ENCODE peak calls at places on chromosomes 11 and 22, in ten cellular contexts. O, B, X, Y, H, I, Z, L, D and U are unnamed samples.

GRCh38 chr11:111982019-111982464 is 43.2 kb upstream of the DLAT start:
- DNase-seq in X (peak; percentile 36), I (no peak), Z (peak; percentile 41), O (no peak), H (peak; percentile 87), D (no peak), L (no peak), B (peak; percentile 41), Y (peak; percentile 44), U (peak; percentile 74)

GRCh38 chr22:22386602-22387385 is 121.7 kb downstream of the ZNF280B start:
- DNase-seq in Y (no peak), O (no peak), I (no peak), Z (no peak), H (no peak), L (no peak), D (no peak), X (no peak), B (no peak), U (no peak)

GRCh38 chr22:42979606-42980005 is 35.3 kb downstream of the PACSIN2 start:
- DNase-seq in B (no peak), L (no peak), Y (no peak), X (no peak), Z (no peak), I (no peak), O (no peak), D (no peak), H (no peak), U (no peak)

GRCh38 chr22:32564170-32565001 is 89.8 kb downstream of the FBXO7 start:
- DNase-seq in X (peak; percentile 85), B (peak; percentile 61), I (no peak), O (no peak), Y (no peak), D (no peak), H (no peak), Z (no peak), L (no peak), U (no peak)

GRCh38 chr11:126111458-126112116 is 48.9 kb upstream of the CDON start:
- DNase-seq in Z (no peak), L (no peak), Y (peak; percentile 84), I (no peak), H (no peak), B (no peak), O (no peak), X (no peak), D (peak; percentile 67), U (no peak)

GRCh38 chr11:66936326-66936725 is 21.9 kb downstream of the PC start:
- DNase-seq in H (no peak), L (no peak), I (no peak), B (peak; percentile 89), X (peak; percentile 95), Y (no peak), Z (no peak), D (no peak), O (peak; percentile 94), U (no peak)

GRCh38 chr22:46967445-46968358 is 205.3 kb downstream of the TBC1D22A start:
- DNase-seq in H (no peak), B (no peak), I (no peak), Y (no peak), X (no peak), Z (no peak), L (no peak), O (no peak), D (no peak), U (no peak)

GRCh38 chr11:93822359-93822758 is 28.1 kb downstream of the VSTM5 start:
- DNase-seq in L (no peak), O (no peak), Z (no peak), D (no peak), I (no peak), H (no peak), B (peak; percentile 30), X (peak; percentile 4), Y (no peak), U (no peak)

GRCh38 chr11:26847977-26848376 is 126.1 kb upstream of the SLC5A12 start:
- DNase-seq in L (no peak), H (no peak), O (no peak), B (no peak), Z (no peak), Y (no peak), I (no peak), D (no peak), X (peak; percentile 39), U (no peak)

GRCh38 chr22:42769574-42770447 is 49.1 kb upstream of the A4GALT start:
- DNase-seq in D (peak; percentile 65), X (peak; percentile 79), L (peak; percentile 86), O (peak; percentile 40), Y (no peak), H (peak; percentile 61), B (peak; percentile 90), Z (peak; percentile 79), I (no peak), U (peak; percentile 91)

GRCh38 chr11:1830119-1830499 is 4.7 kb upstream of the SYT8 start:
- DNase-seq in Y (no peak), B (no peak), Z (no peak), H (no peak), O (no peak), L (no peak), I (no peak), D (no peak), X (no peak), U (no peak)

GRCh38 chr22:38239101-38239761 is 33.6 kb downstream of the TMEM184B start:
- DNase-seq in L (no peak), X (peak; percentile 98), O (peak; percentile 91), I (peak; percentile 67), D (no peak), H (peak; percentile 36), Y (no peak), Z (no peak), B (peak; percentile 85), U (no peak)

GRCh38 chr11:123069878-123070821 is 8.2 kb upstream of the HSPA8 start:
- DNase-seq in X (no peak), H (no peak), Z (no peak), B (no peak), O (no peak), I (no peak), D (no peak), L (no peak), Y (no peak), U (peak; percentile 70)

GRCh38 chr11:130531061-130531460 is 82.6 kb downstream of the ADAMTS15 start:
- DNase-seq in B (no peak), I (no peak), H (no peak), Z (no peak), O (no peak), X (peak; percentile 87), L (no peak), Y (no peak), D (no peak), U (no peak)

GRCh38 chr11:96122601-96123044 is 198.7 kb upstream of the MTMR2 start:
- DNase-seq in O (peak; percentile 42), X (no peak), H (peak; percentile 54), L (no peak), B (no peak), Z (no peak), I (peak; percentile 47), D (no peak), Y (no peak), U (no peak)

GRCh38 chr22:21079493-21079892 is 33.7 kb downstream of the LRRC74B start:
- DNase-seq in Y (no peak), I (no peak), D (no peak), Z (no peak), H (no peak), B (no peak), L (no peak), O (no peak), X (no peak), U (no peak)

GRCh38 chr11:38130514-38130913 is 1532.5 kb upstream of the RAG2 start:
- DNase-seq in B (no peak), X (no peak), O (no peak), Y (no peak), L (no peak), Z (no peak), D (no peak), H (no peak), I (no peak), U (no peak)

GRCh38 chr22:44143117-44143495 is 37.6 kb upstream of the PARVG start:
- DNase-seq in O (no peak), B (no peak), I (no peak), Y (no peak), L (no peak), Z (no peak), H (no peak), D (no peak), X (no peak), U (no peak)

GRCh38 chr11:75014129-75014528 is 25.4 kb downstream of the NEU3 start:
- DNase-seq in B (peak; percentile 64), Z (no peak), H (no peak), I (peak; percentile 61), Y (no peak), L (no peak), D (no peak), X (peak; percentile 86), O (peak; percentile 57), U (no peak)

GRCh38 chr11:64227405-64227956 is 1.4 kb downstream of the NUDT22 start:
- DNase-seq in X (no peak), L (no peak), D (no peak), O (no peak), Y (no peak), I (no peak), H (no peak), Z (no peak), B (no peak), U (no peak)
- H3K4me3 ChIP-seq in X (peak overlapping the region; percentile 89), L (peak overlapping the region; percentile 94), D (peak overlapping the region; percentile 75), O (peak overlapping the region; percentile 91), Y (peak overlapping the region; percentile 88), I (peak overlapping the region; percentile 84), H (peak overlapping the region; percentile 92), Z (no peak overlapping the region), B (peak overlapping the region; percentile 81), U (peak overlapping the region; percentile 94)

DNA sequence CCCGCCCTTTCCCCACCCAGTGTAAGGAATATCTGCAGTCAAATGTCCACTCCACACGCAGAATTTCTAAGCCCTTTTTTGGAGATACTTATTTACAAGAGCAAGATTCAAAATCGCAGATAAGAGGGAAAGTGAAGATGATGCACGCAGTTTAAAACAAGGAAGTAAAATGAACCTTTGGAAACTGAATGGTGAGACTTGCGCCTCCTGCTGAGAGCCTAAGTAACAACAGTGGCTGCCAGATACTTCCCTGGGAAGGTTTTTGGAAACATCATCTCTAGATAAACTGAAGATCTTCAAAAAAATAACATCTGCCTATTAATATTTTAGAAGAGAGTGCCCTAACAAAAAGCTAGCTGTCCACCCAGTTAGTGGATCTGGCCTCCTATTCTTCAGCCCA is 963.1 kb upstream of the FAT3 start:
- DNase-seq in L (no peak), I (no peak), Z (no peak), O (no peak), Y (no peak), B (no peak), D (no peak), H (no peak), X (no peak), U (no peak)
- TF ChIP-seq CTCF in L (peak; percentile 34), I (no peak), Z (no peak), O (no peak), Y (peak; percentile 29), B (peak; percentile 34), D (no peak), H (no peak), X (no peak), U (peak; percentile 19)

GRCh38 chr11:70026726-70027125 is 51.4 kb upstream of the ANO1 start:
- DNase-seq in X (no peak), H (no peak), L (no peak), Y (no peak), O (no peak), B (no peak), D (no peak), I (no peak), Z (no peak), U (no peak)
- H3K4me3 ChIP-seq in X (no peak overlapping the region), H (no peak overlapping the region), L (no peak overlapping the region), Y (no peak overlapping the region), O (no peak overlapping the region), B (no peak overlapping the region), D (no peak overlapping the region), I (no peak overlapping the region), Z (no peak overlapping the region), U (no peak overlapping the region)

GRCh38 chr22:35043251-35043931 is 22.6 kb upstream of the ISX start:
- DNase-seq in X (no peak), D (no peak), H (no peak), L (no peak), I (no peak), Y (no peak), Z (no peak), B (no peak), O (no peak), U (peak; percentile 60)
- TF ChIP-seq CTCF in X (peak; percentile 6), D (no peak), H (peak; percentile 48), L (peak; percentile 66), I (peak; percentile 23), Y (peak; percentile 37), Z (no peak), B (peak; percentile 27), O (peak; percentile 43), U (peak; percentile 55)